ENCODE peak calls at places on chromosomes 1 and 21, in eight cellular contexts. One of them, this sample, is unnamed.

GRCh38 chr21:28387220-28387619 is 605.5 kb downstream of the LTN1 start:
- DNase-seq in GM23248: no peak
- DNase-seq in HCT116: no peak
- DNase-seq in CD4-positive, alpha-beta T cell: no peak
- DNase-seq in cardiac muscle cell: no peak
- DNase-seq in caudate nucleus: no peak
- DNase-seq in ovary: no peak
- DNase-seq in left lung: no peak
- DNase-seq in this sample: no peak

GRCh38 chr1:35637401-35637809 is 3.9 kb downstream of the PSMB2 start:
- DNase-seq in cardiac muscle cell: peak
- DNase-seq in left lung: no peak
- DNase-seq in GM23248: peak
- DNase-seq in CD4-positive, alpha-beta T cell: no peak
- DNase-seq in HCT116: no peak
- DNase-seq in caudate nucleus: no peak
- DNase-seq in ovary: no peak
- DNase-seq in this sample: no peak

GRCh38 chr1:116709666-116710167 is 42.2 kb upstream of the IGSF3 start:
- DNase-seq in ovary: no peak
- DNase-seq in left lung: no peak
- DNase-seq in cardiac muscle cell: no peak
- DNase-seq in CD4-positive, alpha-beta T cell: no peak
- DNase-seq in GM23248: no peak
- DNase-seq in caudate nucleus: peak
- DNase-seq in HCT116: no peak
- DNase-seq in this sample: no peak

GRCh38 chr1:246067432-246068021 is 439.6 kb downstream of the SMYD3 start:
- DNase-seq in caudate nucleus: no peak
- DNase-seq in CD4-positive, alpha-beta T cell: no peak
- DNase-seq in cardiac muscle cell: peak
- DNase-seq in left lung: no peak
- DNase-seq in HCT116: no peak
- DNase-seq in GM23248: peak
- DNase-seq in ovary: no peak
- DNase-seq in this sample: no peak

GRCh38 chr1:147676306-147677085 is 6.2 kb upstream of the ACP6 start:
- DNase-seq in GM23248: peak
- DNase-seq in HCT116: no peak
- DNase-seq in caudate nucleus: no peak
- DNase-seq in left lung: no peak
- DNase-seq in CD4-positive, alpha-beta T cell: no peak
- DNase-seq in ovary: no peak
- DNase-seq in cardiac muscle cell: peak
- DNase-seq in this sample: no peak

GRCh38 chr21:45153358-45154318 is 79.3 kb downstream of the ADARB1 start:
- DNase-seq in HCT116: no peak
- DNase-seq in ovary: no peak
- DNase-seq in left lung: no peak
- DNase-seq in caudate nucleus: no peak
- DNase-seq in cardiac muscle cell: no peak
- DNase-seq in GM23248: peak
- DNase-seq in CD4-positive, alpha-beta T cell: no peak
- DNase-seq in this sample: no peak

GRCh38 chr1:227472772-227473171 is 90.6 kb upstream of the ZNF678 start:
- DNase-seq in GM23248: no peak
- DNase-seq in HCT116: no peak
- DNase-seq in left lung: no peak
- DNase-seq in ovary: no peak
- DNase-seq in CD4-positive, alpha-beta T cell: no peak
- DNase-seq in caudate nucleus: no peak
- DNase-seq in cardiac muscle cell: no peak
- DNase-seq in this sample: no peak

GRCh38 chr1:217435159-217435558 is 195.7 kb downstream of the GPATCH2 start:
- DNase-seq in GM23248: no peak
- DNase-seq in ovary: no peak
- DNase-seq in CD4-positive, alpha-beta T cell: no peak
- DNase-seq in cardiac muscle cell: peak
- DNase-seq in HCT116: no peak
- DNase-seq in left lung: no peak
- DNase-seq in caudate nucleus: no peak
- DNase-seq in this sample: no peak

GRCh38 chr1:53462769-53463501 is 3.7 kb downstream of the DMRTB1 start:
- DNase-seq in cardiac muscle cell: no peak
- DNase-seq in CD4-positive, alpha-beta T cell: no peak
- DNase-seq in ovary: no peak
- DNase-seq in left lung: no peak
- DNase-seq in HCT116: no peak
- DNase-seq in caudate nucleus: no peak
- DNase-seq in GM23248: no peak
- DNase-seq in this sample: no peak

GRCh38 chr1:113042336-113043143 is 30.5 kb upstream of the LRIG2 start:
- DNase-seq in caudate nucleus: peak
- DNase-seq in left lung: no peak
- DNase-seq in ovary: peak
- DNase-seq in cardiac muscle cell: peak
- DNase-seq in HCT116: peak
- DNase-seq in CD4-positive, alpha-beta T cell: no peak
- DNase-seq in GM23248: peak
- DNase-seq in this sample: peak

GRCh38 chr1:64962447-64962846 is 3.9 kb downstream of the JAK1 start:
- DNase-seq in ovary: no peak
- DNase-seq in GM23248: no peak
- DNase-seq in cardiac muscle cell: no peak
- DNase-seq in HCT116: no peak
- DNase-seq in CD4-positive, alpha-beta T cell: peak
- DNase-seq in left lung: no peak
- DNase-seq in caudate nucleus: no peak
- DNase-seq in this sample: no peak

GRCh38 chr1:221394011-221394544 is 347.8 kb downstream of the DUSP10 start:
- DNase-seq in caudate nucleus: no peak
- DNase-seq in CD4-positive, alpha-beta T cell: no peak
- DNase-seq in ovary: no peak
- DNase-seq in cardiac muscle cell: peak
- DNase-seq in GM23248: peak
- DNase-seq in left lung: no peak
- DNase-seq in HCT116: no peak
- DNase-seq in this sample: no peak

GRCh38 chr1:208668991-208669390 is 424.8 kb upstream of the PLXNA2 start:
- DNase-seq in GM23248: peak
- DNase-seq in ovary: no peak
- DNase-seq in caudate nucleus: no peak
- DNase-seq in cardiac muscle cell: no peak
- DNase-seq in CD4-positive, alpha-beta T cell: no peak
- DNase-seq in left lung: no peak
- DNase-seq in HCT116: no peak
- DNase-seq in this sample: no peak

GRCh38 chr1:228083871-228084278 is 1.4 kb downstream of the ARF1 start:
- DNase-seq in GM23248: peak
- DNase-seq in left lung: peak
- DNase-seq in caudate nucleus: peak
- DNase-seq in ovary: peak
- DNase-seq in cardiac muscle cell: peak
- DNase-seq in CD4-positive, alpha-beta T cell: no peak
- DNase-seq in HCT116: no peak
- DNase-seq in this sample: no peak

GRCh38 chr1:209672705-209673630 is 2.2 kb upstream of the G0S2 start:
- DNase-seq in ovary: no peak
- DNase-seq in left lung: no peak
- DNase-seq in caudate nucleus: no peak
- DNase-seq in HCT116: no peak
- DNase-seq in GM23248: peak
- DNase-seq in CD4-positive, alpha-beta T cell: no peak
- DNase-seq in cardiac muscle cell: peak
- DNase-seq in this sample: no peak

GRCh38 chr1:110200666-110201065 is 9.4 kb upstream of the KCNC4 start:
- DNase-seq in HCT116: no peak
- DNase-seq in left lung: no peak
- DNase-seq in CD4-positive, alpha-beta T cell: no peak
- DNase-seq in caudate nucleus: no peak
- DNase-seq in GM23248: peak
- DNase-seq in cardiac muscle cell: peak
- DNase-seq in ovary: no peak
- DNase-seq in this sample: no peak

GRCh38 chr1:145990249-145991097 is 5.9 kb downstream of the TXNIP start:
- DNase-seq in GM23248: peak
- DNase-seq in HCT116: no peak
- DNase-seq in left lung: no peak
- DNase-seq in caudate nucleus: no peak
- DNase-seq in CD4-positive, alpha-beta T cell: no peak
- DNase-seq in cardiac muscle cell: peak
- DNase-seq in ovary: no peak
- DNase-seq in this sample: no peak

GRCh38 chr1:18597159-18598042 is 33.2 kb upstream of the PAX7 start:
- DNase-seq in HCT116: no peak
- DNase-seq in cardiac muscle cell: peak
- DNase-seq in left lung: peak
- DNase-seq in ovary: peak
- DNase-seq in CD4-positive, alpha-beta T cell: peak
- DNase-seq in caudate nucleus: peak
- DNase-seq in GM23248: peak
- DNase-seq in this sample: peak
- H3K27ac ChIP-seq in HCT116: no peak
- H3K27ac ChIP-seq in cardiac muscle cell: no peak
- H3K27ac ChIP-seq in left lung: no peak
- H3K27ac ChIP-seq in ovary: no peak
- H3K27ac ChIP-seq in CD4-positive, alpha-beta T cell: no peak
- H3K27ac ChIP-seq in caudate nucleus: no peak
- H3K27ac ChIP-seq in GM23248: no peak
- H3K27ac ChIP-seq in this sample: no peak

GRCh38 chr1:32988665-32989064 is 24.1 kb upstream of the RNF19B start:
- DNase-seq in HCT116: no peak
- DNase-seq in caudate nucleus: no peak
- DNase-seq in left lung: no peak
- DNase-seq in GM23248: peak
- DNase-seq in CD4-positive, alpha-beta T cell: no peak
- DNase-seq in cardiac muscle cell: peak
- DNase-seq in ovary: no peak
- DNase-seq in this sample: no peak
- H3K27ac ChIP-seq in HCT116: peak
- H3K27ac ChIP-seq in caudate nucleus: peak
- H3K27ac ChIP-seq in left lung: peak
- H3K27ac ChIP-seq in GM23248: peak
- H3K27ac ChIP-seq in CD4-positive, alpha-beta T cell: no peak
- H3K27ac ChIP-seq in cardiac muscle cell: peak
- H3K27ac ChIP-seq in ovary: peak
- H3K27ac ChIP-seq in this sample: no peak

GRCh38 chr21:17554120-17554519 is 41.3 kb downstream of the CXADR start:
- DNase-seq in CD4-positive, alpha-beta T cell: no peak
- DNase-seq in cardiac muscle cell: no peak
- DNase-seq in GM23248: no peak
- DNase-seq in caudate nucleus: no peak
- DNase-seq in left lung: no peak
- DNase-seq in HCT116: no peak
- DNase-seq in ovary: no peak
- DNase-seq in this sample: no peak
- H3K27ac ChIP-seq in CD4-positive, alpha-beta T cell: no peak
- H3K27ac ChIP-seq in cardiac muscle cell: peak
- H3K27ac ChIP-seq in GM23248: no peak
- H3K27ac ChIP-seq in caudate nucleus: peak
- H3K27ac ChIP-seq in left lung: no peak
- H3K27ac ChIP-seq in HCT116: no peak
- H3K27ac ChIP-seq in ovary: no peak
- H3K27ac ChIP-seq in this sample: peak

DNA sequence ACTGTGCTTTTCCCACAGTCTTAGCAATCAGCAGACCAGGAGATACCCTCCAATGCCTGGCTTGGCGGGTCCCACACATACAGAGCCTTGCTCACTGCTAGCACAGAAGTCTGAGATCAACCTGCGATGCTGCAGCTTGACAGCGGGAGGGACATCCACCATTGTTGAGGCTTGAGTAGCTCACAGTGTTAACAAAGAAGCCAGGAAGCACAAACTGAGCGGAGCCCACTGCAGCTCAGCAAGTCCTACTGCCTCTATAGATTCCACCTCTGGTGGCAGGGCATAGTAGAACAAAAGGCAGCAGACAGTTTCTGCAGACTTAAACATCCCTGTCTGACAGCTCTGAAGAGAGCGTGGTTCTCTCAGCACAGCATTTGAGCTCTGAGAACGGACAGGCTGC is 33.4 kb downstream of the MNDA start:
- DNase-seq in ovary: no peak
- DNase-seq in CD4-positive, alpha-beta T cell: no peak
- DNase-seq in cardiac muscle cell: no peak
- DNase-seq in HCT116: no peak
- DNase-seq in GM23248: no peak
- DNase-seq in left lung: no peak
- DNase-seq in caudate nucleus: no peak
- DNase-seq in this sample: no peak
- H3K27ac ChIP-seq in ovary: no peak
- H3K27ac ChIP-seq in CD4-positive, alpha-beta T cell: no peak
- H3K27ac ChIP-seq in cardiac muscle cell: no peak
- H3K27ac ChIP-seq in HCT116: no peak
- H3K27ac ChIP-seq in GM23248: no peak
- H3K27ac ChIP-seq in left lung: no peak
- H3K27ac ChIP-seq in caudate nucleus: no peak
- H3K27ac ChIP-seq in this sample: no peak

GRCh38 chr1:94884101-94884875 is 42.6 kb downstream of the CNN3 start:
- DNase-seq in ovary: peak
- DNase-seq in caudate nucleus: peak
- DNase-seq in cardiac muscle cell: peak
- DNase-seq in left lung: no peak
- DNase-seq in CD4-positive, alpha-beta T cell: no peak
- DNase-seq in HCT116: no peak
- DNase-seq in GM23248: peak
- DNase-seq in this sample: peak
- H3K27ac ChIP-seq in ovary: no peak
- H3K27ac ChIP-seq in caudate nucleus: peak
- H3K27ac ChIP-seq in cardiac muscle cell: peak
- H3K27ac ChIP-seq in left lung: peak
- H3K27ac ChIP-seq in CD4-positive, alpha-beta T cell: no peak
- H3K27ac ChIP-seq in HCT116: no peak
- H3K27ac ChIP-seq in GM23248: peak
- H3K27ac ChIP-seq in this sample: no peak

DNA sequence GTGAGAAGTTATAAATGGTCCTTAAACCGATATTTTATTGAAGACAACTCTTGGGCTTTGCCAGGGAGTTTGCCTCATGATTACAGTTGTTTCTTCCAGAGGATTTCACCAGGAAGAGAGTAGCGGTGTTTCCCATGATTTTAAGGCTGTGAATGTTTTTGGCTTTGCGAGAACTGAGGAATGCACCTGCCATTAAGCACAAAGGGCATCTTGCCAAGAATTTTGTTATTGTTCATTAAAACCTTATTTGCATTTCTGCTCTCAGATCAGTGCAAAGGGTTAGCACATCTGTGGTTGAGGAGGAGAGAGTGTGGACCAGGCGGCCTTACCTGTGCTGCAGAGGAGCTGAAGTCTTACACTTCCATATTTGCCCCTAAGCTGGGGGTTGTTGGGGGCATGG is 13.8 kb downstream of the CNIH3 start:
- DNase-seq in caudate nucleus: no peak
- DNase-seq in ovary: no peak
- DNase-seq in GM23248: no peak
- DNase-seq in CD4-positive, alpha-beta T cell: no peak
- DNase-seq in cardiac muscle cell: no peak
- DNase-seq in left lung: no peak
- DNase-seq in HCT116: no peak
- DNase-seq in this sample: no peak
- H3K27ac ChIP-seq in caudate nucleus: no peak
- H3K27ac ChIP-seq in ovary: no peak
- H3K27ac ChIP-seq in GM23248: no peak
- H3K27ac ChIP-seq in CD4-positive, alpha-beta T cell: no peak
- H3K27ac ChIP-seq in cardiac muscle cell: no peak
- H3K27ac ChIP-seq in left lung: no peak
- H3K27ac ChIP-seq in HCT116: no peak
- H3K27ac ChIP-seq in this sample: no peak

GRCh38 chr21:35952651-35953340 is 107.5 kb downstream of the SETD4 start:
- DNase-seq in CD4-positive, alpha-beta T cell: no peak
- DNase-seq in ovary: no peak
- DNase-seq in left lung: no peak
- DNase-seq in caudate nucleus: no peak
- DNase-seq in cardiac muscle cell: no peak
- DNase-seq in HCT116: no peak
- DNase-seq in GM23248: no peak
- DNase-seq in this sample: no peak
- H3K27ac ChIP-seq in CD4-positive, alpha-beta T cell: no peak
- H3K27ac ChIP-seq in ovary: no peak
- H3K27ac ChIP-seq in left lung: no peak
- H3K27ac ChIP-seq in caudate nucleus: no peak
- H3K27ac ChIP-seq in cardiac muscle cell: no peak
- H3K27ac ChIP-seq in HCT116: no peak
- H3K27ac ChIP-seq in GM23248: no peak
- H3K27ac ChIP-seq in this sample: no peak